ENCODE peak calls at places on chromosome 14, in six cellular contexts. One of them, this sample, is unnamed.
A peak's percentile ranks its signal among the peaks of the same experiment; 100 is the strongest.

GRCh38 chr14:27078176-27078575 is 480.3 kb upstream of the NOVA1 start:
- DNase-seq in sciatic nerve: no peak
- DNase-seq in stimulated activated CD8-positive, alpha-beta memory T cell treated with anti-CD3 and anti-CD28 coated beads, Interleukin-7, amount 100 ng/mL, for 24 hours: no peak
- DNase-seq in fibroblast of mammary gland: no peak
- DNase-seq in iPS-NIHi11: no peak
- DNase-seq in stimulated activated CD4-positive, alpha-beta T cell treated with anti-CD3 and anti-CD28 coated beads, Interleukin-15, amount 100 ng/mL, for 24 hours: no peak
- DNase-seq in this sample: no peak

GRCh38 chr14:34211732-34212131 is 250.3 kb downstream of the SPTSSA start:
- DNase-seq in sciatic nerve: no peak
- DNase-seq in stimulated activated CD8-positive, alpha-beta memory T cell treated with anti-CD3 and anti-CD28 coated beads, Interleukin-7, amount 100 ng/mL, for 24 hours: no peak
- DNase-seq in fibroblast of mammary gland: peak; percentile 89
- DNase-seq in iPS-NIHi11: no peak
- DNase-seq in stimulated activated CD4-positive, alpha-beta T cell treated with anti-CD3 and anti-CD28 coated beads, Interleukin-15, amount 100 ng/mL, for 24 hours: no peak
- DNase-seq in this sample: no peak

GRCh38 chr14:77208266-77208978 is 26.8 kb downstream of the TMEM63C start:
- DNase-seq in sciatic nerve: peak; percentile 84
- DNase-seq in stimulated activated CD8-positive, alpha-beta memory T cell treated with anti-CD3 and anti-CD28 coated beads, Interleukin-7, amount 100 ng/mL, for 24 hours: no peak
- DNase-seq in fibroblast of mammary gland: peak; percentile 48
- DNase-seq in iPS-NIHi11: peak; percentile 92
- DNase-seq in stimulated activated CD4-positive, alpha-beta T cell treated with anti-CD3 and anti-CD28 coated beads, Interleukin-15, amount 100 ng/mL, for 24 hours: peak; percentile 63
- DNase-seq in this sample: peak; percentile 97

GRCh38 chr14:67573268-67574010 is 26.6 kb downstream of the PIGH start:
- DNase-seq in sciatic nerve: no peak
- DNase-seq in stimulated activated CD8-positive, alpha-beta memory T cell treated with anti-CD3 and anti-CD28 coated beads, Interleukin-7, amount 100 ng/mL, for 24 hours: no peak
- DNase-seq in fibroblast of mammary gland: no peak
- DNase-seq in iPS-NIHi11: no peak
- DNase-seq in stimulated activated CD4-positive, alpha-beta T cell treated with anti-CD3 and anti-CD28 coated beads, Interleukin-15, amount 100 ng/mL, for 24 hours: no peak
- DNase-seq in this sample: no peak

GRCh38 chr14:55718551-55718950 is 138.5 kb downstream of the KTN1 start:
- DNase-seq in sciatic nerve: no peak
- DNase-seq in stimulated activated CD8-positive, alpha-beta memory T cell treated with anti-CD3 and anti-CD28 coated beads, Interleukin-7, amount 100 ng/mL, for 24 hours: no peak
- DNase-seq in fibroblast of mammary gland: no peak
- DNase-seq in iPS-NIHi11: no peak
- DNase-seq in stimulated activated CD4-positive, alpha-beta T cell treated with anti-CD3 and anti-CD28 coated beads, Interleukin-15, amount 100 ng/mL, for 24 hours: no peak
- DNase-seq in this sample: no peak

GRCh38 chr14:93727039-93727740 is 61.1 kb downstream of the PRIMA1 start:
- DNase-seq in sciatic nerve: no peak
- DNase-seq in stimulated activated CD8-positive, alpha-beta memory T cell treated with anti-CD3 and anti-CD28 coated beads, Interleukin-7, amount 100 ng/mL, for 24 hours: no peak
- DNase-seq in fibroblast of mammary gland: no peak
- DNase-seq in iPS-NIHi11: no peak
- DNase-seq in stimulated activated CD4-positive, alpha-beta T cell treated with anti-CD3 and anti-CD28 coated beads, Interleukin-15, amount 100 ng/mL, for 24 hours: no peak
- DNase-seq in this sample: peak; percentile 38

GRCh38 chr14:105881021-105881930 is 354.9 kb downstream of the TMEM121 start:
- DNase-seq in sciatic nerve: peak; percentile 45
- DNase-seq in stimulated activated CD8-positive, alpha-beta memory T cell treated with anti-CD3 and anti-CD28 coated beads, Interleukin-7, amount 100 ng/mL, for 24 hours: no peak
- DNase-seq in fibroblast of mammary gland: no peak
- DNase-seq in iPS-NIHi11: no peak
- DNase-seq in stimulated activated CD4-positive, alpha-beta T cell treated with anti-CD3 and anti-CD28 coated beads, Interleukin-15, amount 100 ng/mL, for 24 hours: no peak
- DNase-seq in this sample: no peak

GRCh38 chr14:68979722-68980552 is 835 bp upstream of the ACTN1 start:
- DNase-seq in sciatic nerve: peak; percentile 67
- DNase-seq in stimulated activated CD8-positive, alpha-beta memory T cell treated with anti-CD3 and anti-CD28 coated beads, Interleukin-7, amount 100 ng/mL, for 24 hours: no peak
- DNase-seq in fibroblast of mammary gland: peak; percentile 48
- DNase-seq in iPS-NIHi11: peak; percentile 71
- DNase-seq in stimulated activated CD4-positive, alpha-beta T cell treated with anti-CD3 and anti-CD28 coated beads, Interleukin-15, amount 100 ng/mL, for 24 hours: peak; percentile 25
- DNase-seq in this sample: peak; percentile 63

GRCh38 chr14:78153069-78153351 is 17.2 kb upstream of the NRXN3 start:
- DNase-seq in sciatic nerve: no peak
- DNase-seq in stimulated activated CD8-positive, alpha-beta memory T cell treated with anti-CD3 and anti-CD28 coated beads, Interleukin-7, amount 100 ng/mL, for 24 hours: no peak
- DNase-seq in fibroblast of mammary gland: peak; percentile 47
- DNase-seq in iPS-NIHi11: no peak
- DNase-seq in stimulated activated CD4-positive, alpha-beta T cell treated with anti-CD3 and anti-CD28 coated beads, Interleukin-15, amount 100 ng/mL, for 24 hours: no peak
- DNase-seq in this sample: no peak

GRCh38 chr14:53062856-53063255 is 90.3 kb downstream of the DDHD1 start:
- DNase-seq in sciatic nerve: no peak
- DNase-seq in stimulated activated CD8-positive, alpha-beta memory T cell treated with anti-CD3 and anti-CD28 coated beads, Interleukin-7, amount 100 ng/mL, for 24 hours: no peak
- DNase-seq in fibroblast of mammary gland: peak; percentile 37
- DNase-seq in iPS-NIHi11: no peak
- DNase-seq in stimulated activated CD4-positive, alpha-beta T cell treated with anti-CD3 and anti-CD28 coated beads, Interleukin-15, amount 100 ng/mL, for 24 hours: no peak
- DNase-seq in this sample: no peak

This sample was measured in nephron progenitor cell.